ENCODE peak calls at places on chromosomes 13 and 19, in six cellular contexts. One of them, this sample, is unnamed.

GRCh38 chr13:113428871-113429607 is 24.2 kb downstream of the ADPRHL1 start:
- DNase-seq in tibial nerve: no peak
- DNase-seq in adrenal gland: no peak
- DNase-seq in Karpas-422: no peak
- DNase-seq in aorta: no peak
- DNase-seq in psoas muscle: no peak
- DNase-seq in this sample: no peak

GRCh38 chr19:46732966-46733692 is 12.7 kb upstream of the FKRP start:
- DNase-seq in tibial nerve: no peak
- DNase-seq in adrenal gland: no peak
- DNase-seq in Karpas-422: no peak
- DNase-seq in aorta: peak; percentile 88
- DNase-seq in psoas muscle: no peak
- DNase-seq in this sample: no peak

GRCh38 chr19:29672933-29673336 is 7.7 kb downstream of the PLEKHF1 start:
- DNase-seq in tibial nerve: no peak
- DNase-seq in adrenal gland: no peak
- DNase-seq in Karpas-422: peak; percentile 30
- DNase-seq in aorta: no peak
- DNase-seq in psoas muscle: no peak
- DNase-seq in this sample: no peak

GRCh38 chr13:29507356-29507755 is 88.1 kb downstream of the SLC7A1 start:
- DNase-seq in tibial nerve: no peak
- DNase-seq in adrenal gland: no peak
- DNase-seq in Karpas-422: no peak
- DNase-seq in aorta: no peak
- DNase-seq in psoas muscle: no peak
- DNase-seq in this sample: no peak

GRCh38 chr19:35216833-35217707 is 11.5 kb downstream of the FAM187B start:
- DNase-seq in tibial nerve: no peak
- DNase-seq in adrenal gland: peak; percentile 63
- DNase-seq in Karpas-422: peak; percentile 75
- DNase-seq in aorta: no peak
- DNase-seq in psoas muscle: no peak
- DNase-seq in this sample: no peak

GRCh38 chr13:81048026-81048461 is 707.1 kb upstream of the SPRY2 start:
- DNase-seq in tibial nerve: no peak
- DNase-seq in adrenal gland: no peak
- DNase-seq in Karpas-422: no peak
- DNase-seq in aorta: no peak
- DNase-seq in psoas muscle: no peak
- DNase-seq in this sample: no peak

GRCh38 chr19:14000691-14001365 is 5.3 kb downstream of the RFX1 start:
- DNase-seq in tibial nerve: no peak
- DNase-seq in adrenal gland: no peak
- DNase-seq in Karpas-422: no peak
- DNase-seq in aorta: no peak
- DNase-seq in psoas muscle: peak; percentile 1
- DNase-seq in this sample: no peak

GRCh38 chr13:95588134-95588533 is 35.6 kb downstream of the CLDN10 start:
- DNase-seq in tibial nerve: no peak
- DNase-seq in adrenal gland: no peak
- DNase-seq in Karpas-422: no peak
- DNase-seq in aorta: no peak
- DNase-seq in psoas muscle: no peak
- DNase-seq in this sample: no peak

GRCh38 chr19:30344446-30345425 is 27.4 kb upstream of the ZNF536 start:
- DNase-seq in tibial nerve: no peak
- DNase-seq in adrenal gland: no peak
- DNase-seq in Karpas-422: peak; percentile 79
- DNase-seq in aorta: no peak
- DNase-seq in psoas muscle: no peak
- DNase-seq in this sample: no peak

GRCh38 chr19:10780368-10780767 is 55.6 kb downstream of the TMED1 start:
- DNase-seq in tibial nerve: no peak
- DNase-seq in adrenal gland: peak; percentile 79
- DNase-seq in Karpas-422: no peak
- DNase-seq in aorta: peak; percentile 83
- DNase-seq in psoas muscle: peak; percentile 61
- DNase-seq in this sample: peak; percentile 65

GRCh38 chr19:54574527-54575056 is 1.0 kb downstream of the LILRA2 start:
- DNase-seq in tibial nerve: no peak
- DNase-seq in adrenal gland: no peak
- DNase-seq in Karpas-422: no peak
- DNase-seq in aorta: no peak
- DNase-seq in psoas muscle: no peak
- DNase-seq in this sample: peak; percentile 24
- H3K9me3 ChIP-seq in tibial nerve: peaks cover 5% of the 10 kb centered on the region
- H3K9me3 ChIP-seq in adrenal gland: no peaks in the 10 kb centered on the region
- H3K9me3 ChIP-seq in Karpas-422: no peaks in the 10 kb centered on the region
- H3K9me3 ChIP-seq in aorta: no peaks in the 10 kb centered on the region
- H3K9me3 ChIP-seq in psoas muscle: peaks cover under 1% of the 10 kb centered on the region
- H3K9me3 ChIP-seq in this sample: no peaks in the 10 kb centered on the region

GRCh38 chr19:24142771-24143170 is 55.8 kb downstream of the ZNF254 start:
- DNase-seq in tibial nerve: no peak
- DNase-seq in adrenal gland: no peak
- DNase-seq in Karpas-422: no peak
- DNase-seq in aorta: no peak
- DNase-seq in psoas muscle: no peak
- DNase-seq in this sample: no peak

GRCh38 chr19:24140591-24140990 is 53.6 kb downstream of the ZNF254 start:
- DNase-seq in tibial nerve: no peak
- DNase-seq in adrenal gland: no peak
- DNase-seq in Karpas-422: no peak
- DNase-seq in aorta: no peak
- DNase-seq in psoas muscle: no peak
- DNase-seq in this sample: no peak

GRCh38 chr19:24141612-24142011 is 54.6 kb downstream of the ZNF254 start:
- DNase-seq in tibial nerve: no peak
- DNase-seq in adrenal gland: no peak
- DNase-seq in Karpas-422: no peak
- DNase-seq in aorta: no peak
- DNase-seq in psoas muscle: no peak
- DNase-seq in this sample: no peak

GRCh38 chr19:24140099-24140498 is 53.1 kb downstream of the ZNF254 start:
- DNase-seq in tibial nerve: no peak
- DNase-seq in adrenal gland: no peak
- DNase-seq in Karpas-422: no peak
- DNase-seq in aorta: no peak
- DNase-seq in psoas muscle: no peak
- DNase-seq in this sample: no peak
- H3K9me3 ChIP-seq in tibial nerve: peaks cover 99% of the 10 kb centered on the region
- H3K9me3 ChIP-seq in adrenal gland: peaks cover 4% of the 10 kb centered on the region
- H3K9me3 ChIP-seq in Karpas-422: peaks cover 33% of the 10 kb centered on the region
- H3K9me3 ChIP-seq in aorta: peaks cover 25% of the 10 kb centered on the region
- H3K9me3 ChIP-seq in psoas muscle: peaks cover 34% of the 10 kb centered on the region
- H3K9me3 ChIP-seq in this sample: peaks cover 34% of the 10 kb centered on the region

DNA sequence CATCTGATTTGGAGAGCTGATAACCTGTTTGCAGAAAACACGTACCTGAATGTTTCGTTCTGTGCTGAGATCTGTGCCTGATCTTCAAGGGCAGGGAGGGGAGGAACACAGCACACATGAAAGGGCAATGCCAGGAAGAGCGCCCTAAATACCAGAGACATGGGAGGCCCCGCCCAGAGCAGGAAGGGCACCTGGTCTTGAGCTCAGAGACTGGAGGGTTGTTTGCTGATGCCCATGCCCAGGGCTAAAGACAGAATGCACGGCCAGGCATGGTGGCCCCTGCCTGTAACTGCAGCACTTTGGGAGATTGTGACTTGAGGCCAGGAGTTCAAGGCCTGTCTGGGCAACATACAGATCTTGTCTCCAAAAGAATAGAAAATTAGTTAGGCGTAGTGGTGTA is 183.2 kb downstream of the TUBA3C start:
- DNase-seq in tibial nerve: no peak
- DNase-seq in adrenal gland: no peak
- DNase-seq in Karpas-422: no peak
- DNase-seq in aorta: no peak
- DNase-seq in psoas muscle: no peak
- DNase-seq in this sample: no peak
- H3K9me3 ChIP-seq in tibial nerve: peaks cover 49% of the 10 kb centered on the region
- H3K9me3 ChIP-seq in adrenal gland: no peaks in the 10 kb centered on the region
- H3K9me3 ChIP-seq in Karpas-422: peaks cover 29% of the 10 kb centered on the region
- H3K9me3 ChIP-seq in aorta: peaks cover 5% of the 10 kb centered on the region
- H3K9me3 ChIP-seq in psoas muscle: no peaks in the 10 kb centered on the region
- H3K9me3 ChIP-seq in this sample: peaks cover 3% of the 10 kb centered on the region

GRCh38 chr19:58129284-58129683 is 21.3 kb downstream of the ZNF329 start:
- DNase-seq in tibial nerve: no peak
- DNase-seq in adrenal gland: no peak
- DNase-seq in Karpas-422: no peak
- DNase-seq in aorta: no peak
- DNase-seq in psoas muscle: no peak
- DNase-seq in this sample: no peak
- H3K9me3 ChIP-seq in tibial nerve: peaks cover 100% of the 10 kb centered on the region
- H3K9me3 ChIP-seq in adrenal gland: peaks cover 26% of the 10 kb centered on the region
- H3K9me3 ChIP-seq in Karpas-422: peaks cover 82% of the 10 kb centered on the region
- H3K9me3 ChIP-seq in aorta: peaks cover 56% of the 10 kb centered on the region
- H3K9me3 ChIP-seq in psoas muscle: peaks cover 94% of the 10 kb centered on the region
- H3K9me3 ChIP-seq in this sample: peaks cover 75% of the 10 kb centered on the region

DNA sequence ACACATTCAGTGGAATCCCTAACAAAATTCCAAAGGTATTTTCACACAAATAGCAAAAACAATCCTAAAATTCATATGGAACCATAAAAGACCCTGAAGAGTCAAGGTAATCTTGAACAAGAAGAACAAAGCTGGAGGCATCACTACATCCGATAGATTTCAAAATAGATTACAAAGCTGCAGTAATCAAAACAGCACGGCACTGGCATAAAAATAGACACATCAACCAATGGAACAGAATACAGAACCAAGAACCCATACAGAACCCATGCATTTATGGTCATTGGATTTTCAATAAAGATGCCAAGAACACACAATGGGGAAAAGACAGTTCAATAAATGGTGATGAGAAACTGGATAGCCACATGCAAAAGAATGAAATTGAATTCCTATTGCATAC is 32.5 kb downstream of the ZNF566 start:
- DNase-seq in tibial nerve: no peak
- DNase-seq in adrenal gland: no peak
- DNase-seq in Karpas-422: no peak
- DNase-seq in aorta: no peak
- DNase-seq in psoas muscle: no peak
- DNase-seq in this sample: no peak
- H3K9me3 ChIP-seq in tibial nerve: peaks cover 98% of the 10 kb centered on the region
- H3K9me3 ChIP-seq in adrenal gland: no peaks in the 10 kb centered on the region
- H3K9me3 ChIP-seq in Karpas-422: peaks cover 17% of the 10 kb centered on the region
- H3K9me3 ChIP-seq in aorta: peaks cover 7% of the 10 kb centered on the region
- H3K9me3 ChIP-seq in psoas muscle: peaks cover 88% of the 10 kb centered on the region
- H3K9me3 ChIP-seq in this sample: peaks cover 19% of the 10 kb centered on the region

GRCh38 chr19:36747750-36748149 is 24.9 kb downstream of the ZNF850 start:
- DNase-seq in tibial nerve: no peak
- DNase-seq in adrenal gland: no peak
- DNase-seq in Karpas-422: no peak
- DNase-seq in aorta: no peak
- DNase-seq in psoas muscle: no peak
- DNase-seq in this sample: no peak

GRCh38 chr19:36750066-36750691 is 22.4 kb downstream of the ZNF850 start:
- DNase-seq in tibial nerve: no peak
- DNase-seq in adrenal gland: no peak
- DNase-seq in Karpas-422: no peak
- DNase-seq in aorta: no peak
- DNase-seq in psoas muscle: no peak
- DNase-seq in this sample: no peak

GRCh38 chr19:36748431-36749275 is 24.0 kb downstream of the ZNF850 start:
- DNase-seq in tibial nerve: no peak
- DNase-seq in adrenal gland: no peak
- DNase-seq in Karpas-422: no peak
- DNase-seq in aorta: no peak
- DNase-seq in psoas muscle: no peak
- DNase-seq in this sample: no peak

DNA sequence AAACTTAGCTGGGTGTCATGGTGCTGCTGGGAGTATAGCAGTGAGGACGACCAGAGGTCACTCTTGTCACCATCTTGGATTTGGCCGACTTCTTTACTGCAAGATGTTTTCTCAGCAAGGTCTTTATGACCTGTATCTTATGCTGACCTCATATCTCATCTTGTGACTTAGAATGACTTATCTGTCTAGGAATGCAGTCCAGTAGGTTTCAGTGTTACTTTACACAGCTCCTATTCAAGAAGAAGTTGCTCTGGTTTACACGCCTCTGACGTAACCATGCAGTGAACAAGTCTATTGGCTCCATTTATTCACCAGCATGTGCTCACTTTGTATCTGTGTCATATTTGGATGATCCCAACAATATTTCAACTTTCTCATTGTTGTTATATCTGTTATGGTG is 26.7 kb downstream of the ZNF850 start:
- DNase-seq in tibial nerve: no peak
- DNase-seq in adrenal gland: no peak
- DNase-seq in Karpas-422: no peak
- DNase-seq in aorta: no peak
- DNase-seq in psoas muscle: no peak
- DNase-seq in this sample: no peak
- H3K9me3 ChIP-seq in tibial nerve: peaks cover 100% of the 10 kb centered on the region
- H3K9me3 ChIP-seq in adrenal gland: peaks cover 3% of the 10 kb centered on the region
- H3K9me3 ChIP-seq in Karpas-422: peaks cover 63% of the 10 kb centered on the region
- H3K9me3 ChIP-seq in aorta: peaks cover 45% of the 10 kb centered on the region
- H3K9me3 ChIP-seq in psoas muscle: peaks cover 99% of the 10 kb centered on the region
- H3K9me3 ChIP-seq in this sample: peaks cover 54% of the 10 kb centered on the region

DNA sequence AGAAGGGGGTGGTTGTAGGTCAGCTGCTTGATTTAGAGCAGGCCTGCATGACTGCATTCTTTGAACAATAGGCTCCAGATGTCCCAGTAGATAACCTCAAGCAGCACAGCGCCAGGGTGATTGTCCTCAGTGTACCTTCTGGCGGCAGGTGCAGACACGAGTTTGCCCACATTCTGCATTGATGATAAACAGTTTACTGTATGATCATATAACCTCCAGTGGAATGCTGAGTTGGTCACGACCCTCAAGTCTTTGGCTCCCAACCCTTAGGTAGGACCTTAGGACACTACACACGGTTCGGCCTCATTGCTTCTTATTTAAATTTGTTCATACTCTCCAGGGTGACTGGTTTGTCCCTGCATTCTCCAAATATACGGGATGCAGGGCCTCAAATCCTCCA is 12.2 kb downstream of the ZNF439 start:
- DNase-seq in tibial nerve: no peak
- DNase-seq in adrenal gland: no peak
- DNase-seq in Karpas-422: no peak
- DNase-seq in aorta: no peak
- DNase-seq in psoas muscle: no peak
- DNase-seq in this sample: no peak
- H3K9me3 ChIP-seq in tibial nerve: peaks cover 87% of the 10 kb centered on the region
- H3K9me3 ChIP-seq in adrenal gland: no peaks in the 10 kb centered on the region
- H3K9me3 ChIP-seq in Karpas-422: peaks cover 18% of the 10 kb centered on the region
- H3K9me3 ChIP-seq in aorta: peaks cover 31% of the 10 kb centered on the region
- H3K9me3 ChIP-seq in psoas muscle: no peaks in the 10 kb centered on the region
- H3K9me3 ChIP-seq in this sample: peaks cover 6% of the 10 kb centered on the region

DNA sequence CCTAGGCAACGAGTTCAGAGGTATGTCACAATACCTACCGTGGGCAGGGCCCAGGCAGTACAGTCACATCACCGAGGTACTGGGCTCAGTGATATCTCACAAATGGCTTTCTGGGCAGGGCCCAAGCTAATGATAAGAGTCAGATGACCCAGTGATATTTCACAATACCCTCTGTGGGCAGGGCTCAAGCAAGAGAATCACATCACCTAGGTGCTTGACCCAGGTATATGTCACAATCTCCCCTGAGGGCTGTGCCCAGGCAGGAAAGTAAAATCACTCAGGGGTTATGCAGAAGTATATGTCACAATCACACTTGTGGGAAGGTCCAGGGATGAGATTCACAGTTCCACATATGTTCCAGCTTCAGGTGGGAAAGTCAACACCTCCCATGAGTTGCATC is 45.3 kb downstream of the ZNF729 start:
- DNase-seq in tibial nerve: no peak
- DNase-seq in adrenal gland: no peak
- DNase-seq in Karpas-422: no peak
- DNase-seq in aorta: no peak
- DNase-seq in psoas muscle: no peak
- DNase-seq in this sample: no peak
- H3K9me3 ChIP-seq in tibial nerve: peaks cover 51% of the 10 kb centered on the region
- H3K9me3 ChIP-seq in adrenal gland: no peaks in the 10 kb centered on the region
- H3K9me3 ChIP-seq in Karpas-422: peaks cover 49% of the 10 kb centered on the region
- H3K9me3 ChIP-seq in aorta: no peaks in the 10 kb centered on the region
- H3K9me3 ChIP-seq in psoas muscle: no peaks in the 10 kb centered on the region
- H3K9me3 ChIP-seq in this sample: no peaks in the 10 kb centered on the region